ENCODE peak calls at places on chromosome 2, in four cellular contexts. One of them, this sample, is unnamed.

GRCh38 chr2:65156041-65156440 is 26.1 kb upstream of the RAB1A start:
- DNase-seq in HL-60: no peak
- DNase-seq in SK-N-SH: no peak
- DNase-seq in K562: no peak
- DNase-seq in this sample: no peak

GRCh38 chr2:147659051-147659450 is 185.8 kb upstream of the ACVR2A start:
- DNase-seq in K562: no peak
- DNase-seq in SK-N-SH: no peak
- DNase-seq in HL-60: no peak
- DNase-seq in this sample: no peak

GRCh38 chr2:166167451-166167850 is 39.6 kb upstream of the SCN1A start:
- DNase-seq in K562: no peak
- DNase-seq in HL-60: no peak
- DNase-seq in SK-N-SH: no peak
- DNase-seq in this sample: no peak

GRCh38 chr2:215436705-215437570 is 1.1 kb upstream of the FN1 start:
- DNase-seq in K562: no peak
- DNase-seq in SK-N-SH: no peak
- DNase-seq in HL-60: no peak
- DNase-seq in this sample: peak

GRCh38 chr2:210199186-210199765 is 26.0 kb downstream of the ACADL start:
- DNase-seq in HL-60: no peak
- DNase-seq in SK-N-SH: no peak
- DNase-seq in K562: peak
- DNase-seq in this sample: peak

GRCh38 chr2:85745619-85746018 is 8.2 kb upstream of the ATOH8 start:
- DNase-seq in K562: no peak
- DNase-seq in HL-60: no peak
- DNase-seq in SK-N-SH: no peak
- DNase-seq in this sample: no peak

GRCh38 chr2:195837987-195838386 is 181.0 kb downstream of the SLC39A10 start:
- DNase-seq in SK-N-SH: no peak
- DNase-seq in K562: no peak
- DNase-seq in HL-60: peak
- DNase-seq in this sample: no peak

GRCh38 chr2:5093056-5093455 is 599.1 kb upstream of the SOX11 start:
- DNase-seq in K562: no peak
- DNase-seq in HL-60: no peak
- DNase-seq in SK-N-SH: no peak
- DNase-seq in this sample: no peak

GRCh38 chr2:42342061-42342794 is 18.8 kb downstream of the COX7A2L start:
- DNase-seq in SK-N-SH: peak
- DNase-seq in HL-60: no peak
- DNase-seq in K562: no peak
- DNase-seq in this sample: peak

GRCh38 chr2:25977768-25978167 is 4.5 kb downstream of the KIF3C start:
- DNase-seq in K562: no peak
- DNase-seq in HL-60: no peak
- DNase-seq in SK-N-SH: no peak
- DNase-seq in this sample: no peak

GRCh38 chr2:185245806-185246205 is 492.8 kb upstream of the FSIP2 start:
- DNase-seq in HL-60: no peak
- DNase-seq in SK-N-SH: no peak
- DNase-seq in K562: no peak
- DNase-seq in this sample: peak

GRCh38 chr2:201440182-201440581 is 11.1 kb downstream of the TRAK2 start:
- DNase-seq in K562: peak
- DNase-seq in HL-60: no peak
- DNase-seq in SK-N-SH: peak
- DNase-seq in this sample: peak

GRCh38 chr2:28606986-28607441 is 111.2 kb downstream of the PLB1 start:
- DNase-seq in HL-60: peak
- DNase-seq in SK-N-SH: no peak
- DNase-seq in K562: peak
- DNase-seq in this sample: peak

GRCh38 chr2:201669865-201670264 is 26.6 kb upstream of the TMEM237 start:
- DNase-seq in K562: no peak
- DNase-seq in SK-N-SH: no peak
- DNase-seq in HL-60: no peak
- DNase-seq in this sample: no peak

GRCh38 chr2:64748561-64748960 is 94.8 kb upstream of the SERTAD2 start:
- DNase-seq in K562: no peak
- DNase-seq in SK-N-SH: no peak
- DNase-seq in HL-60: no peak
- DNase-seq in this sample: no peak

GRCh38 chr2:150853258-150853657 is 365.8 kb upstream of the RND3 start:
- DNase-seq in HL-60: no peak
- DNase-seq in SK-N-SH: no peak
- DNase-seq in K562: no peak
- DNase-seq in this sample: no peak

GRCh38 chr2:181457121-181457740 is at the start of gene ITGA4:
- DNase-seq in HL-60: peak
- DNase-seq in K562: no peak
- DNase-seq in SK-N-SH: peak
- DNase-seq in this sample: peak

GRCh38 chr2:64731746-64732145 is 78.0 kb upstream of the SERTAD2 start:
- DNase-seq in SK-N-SH: no peak
- DNase-seq in HL-60: peak
- DNase-seq in K562: no peak
- DNase-seq in this sample: no peak

GRCh38 chr2:215746507-215747243 is 266.7 kb downstream of the MREG start:
- DNase-seq in HL-60: no peak
- DNase-seq in SK-N-SH: no peak
- DNase-seq in K562: no peak
- DNase-seq in this sample: no peak

GRCh38 chr2:170464268-170464667 is 250.9 kb upstream of the SP5 start:
- DNase-seq in K562: no peak
- DNase-seq in SK-N-SH: no peak
- DNase-seq in HL-60: no peak
- DNase-seq in this sample: no peak
- TF ChIP-seq POLR2AphosphoS5 in K562: no peak
- TF ChIP-seq POLR2AphosphoS5 in SK-N-SH: no peak
- TF ChIP-seq POLR2AphosphoS5 in HL-60: no peak
- TF ChIP-seq POLR2AphosphoS5 in this sample: no peak

DNA sequence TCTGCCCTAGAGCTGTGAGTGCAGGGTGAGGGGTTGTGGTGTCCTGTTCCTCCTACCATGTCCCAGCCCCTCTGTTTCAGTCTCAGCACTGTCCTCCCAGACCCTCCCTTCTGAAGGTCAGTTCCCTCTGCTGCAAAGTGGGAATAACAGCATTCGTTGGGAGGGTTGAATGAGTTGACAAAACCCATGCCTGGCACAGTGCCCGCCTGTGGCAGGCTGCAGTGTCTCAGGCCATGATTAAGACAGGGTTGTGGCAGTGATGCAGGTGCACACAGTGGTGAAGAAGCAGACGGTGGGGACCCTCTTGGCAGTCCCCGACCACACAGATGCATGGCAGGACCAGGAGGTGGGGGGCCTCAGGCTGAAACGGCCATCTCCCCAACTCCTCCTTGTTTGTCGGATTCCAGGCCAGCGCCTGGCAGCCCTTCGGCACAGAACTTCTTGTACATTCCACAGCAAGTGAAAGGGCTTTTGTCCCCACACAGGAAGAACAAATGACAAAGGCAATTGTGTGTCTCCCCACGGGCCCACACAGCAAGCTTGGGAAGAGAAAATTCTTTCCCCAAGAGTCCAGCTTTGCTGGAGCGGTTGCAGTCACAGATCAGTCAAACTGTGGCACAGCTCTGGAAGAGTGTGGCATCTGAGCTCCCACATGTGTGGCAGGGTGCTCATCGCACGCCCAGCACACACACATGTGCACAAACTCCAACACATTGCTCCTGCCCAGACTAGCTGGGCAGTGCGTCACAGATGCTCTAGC is 92.0 kb upstream of the MSH2 start:
- DNase-seq in K562: no peak
- DNase-seq in SK-N-SH: peak
- DNase-seq in HL-60: peak
- DNase-seq in this sample: no peak
- TF ChIP-seq POLR2AphosphoS5 in K562: no peak
- TF ChIP-seq POLR2AphosphoS5 in SK-N-SH: no peak
- TF ChIP-seq POLR2AphosphoS5 in HL-60: peak
- TF ChIP-seq POLR2AphosphoS5 in this sample: no peak

GRCh38 chr2:101255501-101255900 is 2.8 kb downstream of the CNOT11 start:
- DNase-seq in SK-N-SH: no peak
- DNase-seq in K562: no peak
- DNase-seq in HL-60: no peak
- DNase-seq in this sample: no peak

GRCh38 chr2:101252408-101253012 is at the start of gene CNOT11:
- DNase-seq in SK-N-SH: peak
- DNase-seq in HL-60: peak
- DNase-seq in K562: peak
- DNase-seq in this sample: peak

GRCh38 chr2:101253013-101253712 is 477 bp downstream of the CNOT11 start:
- DNase-seq in SK-N-SH: no peak
- DNase-seq in HL-60: peak
- DNase-seq in K562: no peak
- DNase-seq in this sample: peak

GRCh38 chr2:101251844-101252407 is 760 bp upstream of the CNOT11 start:
- DNase-seq in HL-60: peak
- DNase-seq in SK-N-SH: peak
- DNase-seq in K562: no peak
- DNase-seq in this sample: peak

GRCh38 chr2:101253713-101254085 is 1.0 kb downstream of the CNOT11 start:
- DNase-seq in K562: no peak
- DNase-seq in HL-60: no peak
- DNase-seq in SK-N-SH: no peak
- DNase-seq in this sample: no peak
- TF ChIP-seq POLR2AphosphoS5 in K562: no peak
- TF ChIP-seq POLR2AphosphoS5 in HL-60: no peak
- TF ChIP-seq POLR2AphosphoS5 in SK-N-SH: no peak
- TF ChIP-seq POLR2AphosphoS5 in this sample: no peak

DNA sequence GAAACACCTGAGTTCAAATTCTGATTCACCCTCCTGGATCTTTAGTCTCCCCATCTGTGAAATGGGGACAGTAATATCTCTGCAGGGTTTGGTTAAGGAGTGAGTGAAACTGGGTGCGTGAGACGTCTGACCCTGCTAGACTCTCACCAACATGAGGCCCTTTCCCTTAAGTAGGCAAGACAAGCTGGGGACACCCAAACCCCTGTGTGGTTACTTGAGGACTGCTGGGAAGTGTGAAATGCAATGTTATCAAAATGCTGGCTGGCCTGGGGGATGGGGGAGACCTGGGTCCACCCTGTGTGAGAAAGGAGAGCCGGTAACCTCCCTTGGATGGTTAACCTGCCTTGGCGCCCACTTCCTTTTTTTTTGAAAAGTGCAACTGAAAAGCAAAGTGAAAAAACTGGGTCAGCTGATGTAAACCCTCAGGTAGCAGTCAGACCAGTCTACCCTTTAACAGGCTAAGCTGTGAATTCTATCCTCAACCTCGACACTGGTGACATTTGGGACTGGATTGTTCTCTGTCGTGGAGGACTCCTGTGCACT is 82.3 kb downstream of the INPP5D start:
- DNase-seq in K562: no peak
- DNase-seq in HL-60: peak
- DNase-seq in SK-N-SH: no peak
- DNase-seq in this sample: no peak
- TF ChIP-seq POLR2AphosphoS5 in K562: no peak
- TF ChIP-seq POLR2AphosphoS5 in HL-60: no peak
- TF ChIP-seq POLR2AphosphoS5 in SK-N-SH: no peak
- TF ChIP-seq POLR2AphosphoS5 in this sample: no peak

This sample was measured in GM23338.